ENCODE peak calls at places on chromosomes 4 and X, in six cellular contexts. Y, M, T, J, L and O are unnamed samples.

GRCh38 chr4:186954956-186955355 is 231.3 kb upstream of the FAT1 start:
- DNase-seq in Y (no peak), M (no peak), T (no peak), J (no peak), L (no peak), O (no peak)

GRCh38 chrX:147832707-147833348 is 78.9 kb upstream of the FMR1 start:
- DNase-seq in Y (no peak), M (no peak), T (no peak), J (no peak), L (no peak), O (no peak)

GRCh38 chr4:89616382-89616781 is 220.6 kb downstream of the SNCA start:
- DNase-seq in Y (no peak), M (no peak), T (no peak), J (no peak), L (no peak), O (no peak)

GRCh38 chr4:110195561-110196205 is 2.7 kb downstream of the ELOVL6 start:
- DNase-seq in Y (no peak), M (peak; percentile 14), T (no peak), J (no peak), L (no peak), O (no peak)

GRCh38 chr4:110641218-110641617 is 18.3 kb upstream of the PITX2 start:
- DNase-seq in Y (no peak), M (no peak), T (no peak), J (no peak), L (no peak), O (peak; percentile 48)

GRCh38 chrX:1658083-1658463 is 43.2 kb downstream of the ASMT start:
- DNase-seq in Y (no peak), M (no peak), T (no peak), J (no peak), L (no peak), O (no peak)

GRCh38 chrX:130393451-130394074 is 8.1 kb upstream of the GPR119 start:
- DNase-seq in Y (no peak), M (no peak), T (peak; percentile 42), J (peak; percentile 27), L (peak; percentile 22), O (no peak)

GRCh38 chrX:153708415-153708814 is 15.8 kb downstream of the BCAP31 start:
- DNase-seq in Y (peak; percentile 33), M (no peak), T (peak; percentile 74), J (peak; percentile 73), L (peak; percentile 76), O (peak; percentile 74)

GRCh38 chr4:183571350-183572076 is 66.7 kb downstream of the ING2 start:
- DNase-seq in Y (no peak), M (no peak), T (peak; percentile 86), J (peak; percentile 32), L (peak; percentile 42), O (no peak)

GRCh38 chrX:12390301-12390700 is 252.0 kb downstream of the FRMPD4 start:
- DNase-seq in Y (no peak), M (no peak), T (no peak), J (no peak), L (no peak), O (no peak)

GRCh38 chrX:3136161-3136961 is 95.1 kb downstream of the ARSF start:
- DNase-seq in Y (no peak), M (no peak), T (no peak), J (no peak), L (no peak), O (no peak)
- H3K27ac ChIP-seq in Y (no peak overlapping the region), M (no peak overlapping the region), T (no peak overlapping the region), J (no peak overlapping the region), L (no peak overlapping the region), O (no peak overlapping the region)

DNA sequence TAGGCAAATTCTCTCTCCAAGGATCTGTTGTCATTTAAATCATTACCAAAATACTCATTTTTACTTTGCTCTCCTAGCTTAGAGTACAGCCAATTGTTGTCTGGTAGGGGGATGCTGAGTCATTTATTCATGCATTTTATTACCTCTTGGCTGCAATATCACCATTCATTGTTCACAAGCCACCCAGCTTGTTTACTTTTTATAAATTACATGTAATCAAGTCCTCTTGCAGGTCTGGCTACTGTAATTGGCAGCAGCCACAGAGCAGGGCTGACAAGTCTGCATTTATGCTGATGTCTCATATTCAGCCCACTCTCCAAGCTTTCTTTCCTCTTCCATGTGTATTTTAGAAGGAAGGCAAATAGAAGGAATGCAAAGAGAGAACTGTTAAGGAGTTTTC is 15.4 kb downstream of the GAB1 start:
- DNase-seq in Y (no peak), M (no peak), T (no peak), J (no peak), L (no peak), O (no peak)
- H3K27ac ChIP-seq in Y (no peak overlapping the region), M (no peak overlapping the region), T (no peak overlapping the region), J (peak overlapping the region; percentile 65), L (peak overlapping the region; percentile 26), O (no peak overlapping the region)

GRCh38 chrX:133094098-133094731 is 2.7 kb downstream of the USP26 start:
- DNase-seq in Y (no peak), M (no peak), T (no peak), J (no peak), L (no peak), O (no peak)
- H3K27ac ChIP-seq in Y (no peak overlapping the region), M (no peak overlapping the region), T (no peak overlapping the region), J (no peak overlapping the region), L (no peak overlapping the region), O (no peak overlapping the region)

DNA sequence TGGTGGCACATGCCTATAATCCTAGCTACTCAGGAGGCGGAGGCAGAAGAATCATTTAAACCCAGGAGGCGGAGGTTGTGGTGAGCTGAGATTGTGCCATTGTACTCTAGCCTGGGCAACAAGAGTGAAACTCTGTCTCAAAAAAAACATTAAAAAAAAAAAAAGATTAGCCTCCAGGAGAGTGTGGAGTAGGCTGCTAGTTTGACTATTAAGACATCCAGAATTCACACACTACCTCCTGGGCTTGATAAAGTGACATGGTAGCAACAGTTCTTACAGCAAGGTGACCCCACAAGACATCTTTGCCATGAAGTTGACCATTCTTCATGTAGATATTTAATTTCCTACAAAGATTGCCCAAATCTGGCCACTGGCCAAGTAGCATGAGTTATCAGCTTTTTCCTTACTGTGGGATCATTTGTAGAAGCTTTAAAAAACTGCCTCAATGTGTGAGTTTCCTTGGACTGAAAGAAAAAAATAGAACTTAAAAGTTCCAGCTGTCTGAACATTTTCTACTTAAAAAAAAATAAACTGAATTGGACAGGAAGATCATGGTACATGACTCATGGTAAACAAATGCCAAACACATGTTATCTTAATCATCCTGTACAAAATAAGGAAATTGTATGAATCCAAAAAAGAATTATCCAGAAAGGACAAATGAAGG is 35.3 kb upstream of the SPRY1 start:
- DNase-seq in Y (peak; percentile 88), M (no peak), T (no peak), J (peak; percentile 42), L (peak; percentile 52), O (no peak)
- H3K27ac ChIP-seq in Y (peak overlapping the region; percentile 90), M (no peak overlapping the region), T (no peak overlapping the region), J (peak overlapping the region; percentile 79), L (peak overlapping the region; percentile 4), O (no peak overlapping the region)